ENCODE peak calls at places on chromosomes 3 and 15, in seven cellular contexts. R, U, I, W, Y, T and Z are unnamed samples.

GRCh38 chr3:30643763-30644462 is 37.5 kb downstream of the TGFBR2 start:
- DNase-seq in R (no peak), U (peak; percentile 28), I (no peak), W (no peak), Y (no peak), T (no peak), Z (peak; percentile 42)

GRCh38 chr3:47162695-47163022 is 1.3 kb downstream of the SETD2 start:
- DNase-seq in R (no peak), U (no peak), I (peak; percentile 30), W (no peak), Y (no peak), T (no peak), Z (no peak)

GRCh38 chr3:157499342-157499963 is 3.8 kb downstream of the VEPH1 start:
- DNase-seq in R (no peak), U (no peak), I (peak; percentile 26), W (no peak), Y (no peak), T (no peak), Z (no peak)

GRCh38 chr15:39621210-39621609 is 40.3 kb downstream of the THBS1 start:
- DNase-seq in R (no peak), U (no peak), I (no peak), W (no peak), Y (no peak), T (no peak), Z (no peak)

GRCh38 chr3:115100172-115100571 is 46.9 kb downstream of the ZBTB20 start:
- DNase-seq in R (peak; percentile 92), U (no peak), I (peak; percentile 8), W (no peak), Y (peak; percentile 67), T (no peak), Z (no peak)

GRCh38 chr3:9746330-9746729 is 3.4 kb upstream of the OGG1 start:
- DNase-seq in R (no peak), U (no peak), I (peak; percentile 80), W (no peak), Y (no peak), T (no peak), Z (no peak)

GRCh38 chr3:137047240-137047639 is 89.5 kb downstream of the IL20RB start:
- DNase-seq in R (no peak), U (no peak), I (no peak), W (no peak), Y (no peak), T (no peak), Z (no peak)

GRCh38 chr3:154304936-154305335 is 19.4 kb downstream of the DHX36 start:
- DNase-seq in R (no peak), U (no peak), I (no peak), W (no peak), Y (no peak), T (no peak), Z (no peak)

GRCh38 chr3:159726231-159726964 is 262.2 kb upstream of the IL12A start:
- DNase-seq in R (no peak), U (no peak), I (no peak), W (no peak), Y (no peak), T (no peak), Z (no peak)

GRCh38 chr3:53821631-53822068 is 24.6 kb downstream of the CHDH start:
- DNase-seq in R (peak; percentile 28), U (no peak), I (peak; percentile 61), W (no peak), Y (no peak), T (no peak), Z (no peak)

GRCh38 chr3:111714305-111714704 is 119.2 kb upstream of the ZBED2 start:
- DNase-seq in R (no peak), U (no peak), I (peak; percentile 21), W (no peak), Y (no peak), T (no peak), Z (no peak)

GRCh38 chr3:43783987-43784639 is 93.4 kb downstream of the ABHD5 start:
- DNase-seq in R (no peak), U (no peak), I (no peak), W (no peak), Y (no peak), T (no peak), Z (no peak)

GRCh38 chr3:183410280-183410679 is 18.1 kb downstream of the MCF2L2 start:
- DNase-seq in R (no peak), U (no peak), I (no peak), W (no peak), Y (no peak), T (no peak), Z (no peak)